ENCODE peak calls at places on chromosomes 5 and 9, in seven cellular contexts. Z, L, H, V, W, E and Q are unnamed samples.

GRCh38 chr5:123511290-123511647 is 708 bp upstream of the CSNK1G3 start:
- DNase-seq in Z (no peak), L (peak; percentile 69), H (peak; percentile 80), V (peak; percentile 47), W (no peak), E (no peak), Q (no peak)

GRCh38 chr9:87760534-87760933 is 34.6 kb downstream of the CTSL start:
- DNase-seq in Z (no peak), L (no peak), H (no peak), V (no peak), W (no peak), E (no peak), Q (peak; percentile 1)

GRCh38 chr9:37293664-37294524 is 128.6 kb upstream of the GRHPR start:
- DNase-seq in Z (no peak), L (peak; percentile 58), H (peak; percentile 58), V (peak; percentile 45), W (no peak), E (no peak), Q (peak; percentile 28)

GRCh38 chr5:78509884-78510769 is 138.4 kb downstream of the LHFPL2 start:
- DNase-seq in Z (peak; percentile 43), L (peak; percentile 61), H (no peak), V (no peak), W (peak; percentile 89), E (no peak), Q (no peak)

GRCh38 chr5:40599676-40600075 is 80.0 kb upstream of the PTGER4 start:
- DNase-seq in Z (no peak), L (no peak), H (no peak), V (no peak), W (no peak), E (no peak), Q (no peak)

GRCh38 chr9:74543145-74543544 is 46.0 kb downstream of the RORB start:
- DNase-seq in Z (no peak), L (no peak), H (no peak), V (no peak), W (no peak), E (no peak), Q (no peak)

GRCh38 chr9:137108608-137109249 is 5.8 kb downstream of the DPP7 start:
- DNase-seq in Z (no peak), L (no peak), H (no peak), V (no peak), W (peak; percentile 40), E (no peak), Q (no peak)

GRCh38 chr5:178992291-178992895 is 2.7 kb downstream of the GRM6 start:
- DNase-seq in Z (no peak), L (no peak), H (no peak), V (no peak), W (no peak), E (no peak), Q (no peak)

GRCh38 chr9:76927540-76928240 is 21.8 kb upstream of the PRUNE2 start:
- DNase-seq in Z (no peak), L (peak; percentile 40), H (peak; percentile 27), V (peak; percentile 21), W (no peak), E (no peak), Q (no peak)

GRCh38 chr9:121286973-121287721 is 19.2 kb downstream of the GSN start:
- DNase-seq in Z (peak; percentile 74), L (peak; percentile 95), H (peak; percentile 94), V (peak; percentile 95), W (peak; percentile 92), E (peak; percentile 84), Q (no peak)

GRCh38 chr5:146574713-146575112 is 58.7 kb upstream of the GPR151 start:
- DNase-seq in Z (no peak), L (no peak), H (no peak), V (no peak), W (no peak), E (no peak), Q (no peak)

GRCh38 chr5:59222687-59223511 is 640.0 kb downstream of the RAB3C start:
- DNase-seq in Z (no peak), L (peak; percentile 39), H (peak; percentile 39), V (no peak), W (no peak), E (no peak), Q (no peak)

GRCh38 chr5:10885026-10885425 is 124.0 kb upstream of the DAP start:
- DNase-seq in Z (no peak), L (peak; percentile 61), H (peak; percentile 11), V (no peak), W (no peak), E (no peak), Q (no peak)

GRCh38 chr9:33320568-33321261 is 30.4 kb downstream of the NFX1 start:
- DNase-seq in Z (peak; percentile 33), L (peak; percentile 94), H (peak; percentile 97), V (peak; percentile 97), W (no peak), E (no peak), Q (no peak)

GRCh38 chr5:120314201-120314600 is 149.9 kb upstream of the PRR16 start:
- DNase-seq in Z (no peak), L (peak; percentile 50), H (peak; percentile 48), V (no peak), W (no peak), E (no peak), Q (no peak)

GRCh38 chr5:139787568-139788293 is 7.9 kb upstream of the PSD2 start:
- DNase-seq in Z (peak; percentile 65), L (peak; percentile 83), H (peak; percentile 77), V (peak; percentile 73), W (peak; percentile 96), E (peak; percentile 80), Q (peak; percentile 22)

GRCh38 chr5:142040285-142040684 is 27.5 kb upstream of the GNPDA1 start:
- DNase-seq in Z (no peak), L (no peak), H (no peak), V (no peak), W (no peak), E (no peak), Q (no peak)

GRCh38 chr5:61447780-61448495 is 115.9 kb downstream of the ZSWIM6 start:
- DNase-seq in Z (no peak), L (no peak), H (no peak), V (no peak), W (no peak), E (no peak), Q (no peak)

GRCh38 chr5:32100230-32100629 is 73.9 kb downstream of the GOLPH3 start:
- DNase-seq in Z (no peak), L (peak; percentile 19), H (no peak), V (no peak), W (no peak), E (no peak), Q (no peak)

DNA sequence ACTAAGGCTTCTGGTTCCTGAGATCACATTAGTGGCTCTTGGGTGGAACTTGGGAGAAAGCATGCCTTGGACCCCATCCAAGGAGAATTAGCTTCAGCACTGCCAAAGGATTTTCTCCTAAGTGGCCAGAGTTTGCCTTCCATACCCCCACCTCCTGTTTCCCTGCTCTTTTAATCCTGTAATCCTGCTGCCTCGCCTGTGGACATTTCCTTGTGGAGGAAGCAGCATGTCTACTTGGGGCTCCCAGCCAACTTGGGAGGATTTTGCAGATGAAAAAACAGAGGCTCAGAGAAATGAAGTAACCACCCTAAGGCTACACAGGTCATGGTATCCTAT is 1.6 kb downstream of the ARSI start:
- DNase-seq in Z (no peak), L (peak; percentile 26), H (no peak), V (peak; percentile 94), W (no peak), E (no peak), Q (no peak)
- H3K4me3 ChIP-seq in Z (no peak overlapping the region), L (no peak overlapping the region), H (no peak overlapping the region), V (peak overlapping the region; percentile 60), W (no peak overlapping the region), E (no peak overlapping the region), Q (no peak overlapping the region)

DNA sequence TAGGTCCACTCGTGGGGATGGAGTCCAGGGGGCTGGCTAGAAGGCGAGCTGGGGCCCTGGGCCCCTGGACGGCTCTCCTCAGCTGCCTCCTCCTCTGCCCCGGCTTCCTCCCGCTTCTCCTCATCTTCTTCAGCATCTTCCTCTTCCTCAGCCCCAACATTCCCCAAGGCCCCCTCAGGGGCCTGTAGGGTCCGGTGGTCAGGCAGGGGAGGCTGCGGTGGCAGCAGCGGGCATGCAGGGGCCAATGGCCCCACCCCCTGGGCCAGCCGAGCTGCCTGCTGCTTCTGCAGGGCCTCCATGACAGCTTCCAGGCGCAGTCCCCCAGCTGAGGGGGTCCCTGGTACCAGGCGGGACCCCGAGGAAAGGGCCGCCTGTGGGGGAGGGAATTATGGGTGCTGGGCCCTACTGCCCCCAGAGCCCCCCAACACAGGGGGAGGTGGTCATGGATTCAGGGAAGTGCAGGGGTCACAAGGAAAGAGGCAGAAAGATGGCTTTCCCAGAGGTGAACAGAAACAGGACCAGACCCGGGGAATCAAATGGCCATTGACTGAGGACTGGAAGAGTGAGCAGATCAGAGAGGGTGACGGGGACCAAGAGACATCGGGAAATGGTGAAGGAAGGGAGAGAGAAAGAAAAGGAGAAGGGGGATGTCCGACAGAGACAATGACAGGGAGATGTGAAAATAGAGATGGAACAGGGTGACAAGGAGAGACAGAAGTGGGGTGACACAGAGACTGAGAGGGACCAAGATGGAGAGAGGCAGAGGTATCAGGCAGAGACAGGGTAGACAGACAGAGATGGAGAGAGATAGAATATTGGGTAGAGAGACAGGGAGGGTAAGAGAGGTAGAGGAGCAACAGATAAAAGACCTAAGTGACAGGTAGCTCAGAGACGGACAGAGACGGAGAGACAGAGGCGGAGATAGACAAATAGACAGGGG is 880 bp downstream of the ARID3C start:
- DNase-seq in Z (no peak), L (no peak), H (no peak), V (no peak), W (no peak), E (no peak), Q (no peak)
- H3K4me3 ChIP-seq in Z (peak overlapping the region; percentile 45), L (peak overlapping the region; percentile 52), H (no peak overlapping the region), V (no peak overlapping the region), W (peak overlapping the region; percentile 57), E (peak overlapping the region; percentile 1), Q (no peak overlapping the region)

DNA sequence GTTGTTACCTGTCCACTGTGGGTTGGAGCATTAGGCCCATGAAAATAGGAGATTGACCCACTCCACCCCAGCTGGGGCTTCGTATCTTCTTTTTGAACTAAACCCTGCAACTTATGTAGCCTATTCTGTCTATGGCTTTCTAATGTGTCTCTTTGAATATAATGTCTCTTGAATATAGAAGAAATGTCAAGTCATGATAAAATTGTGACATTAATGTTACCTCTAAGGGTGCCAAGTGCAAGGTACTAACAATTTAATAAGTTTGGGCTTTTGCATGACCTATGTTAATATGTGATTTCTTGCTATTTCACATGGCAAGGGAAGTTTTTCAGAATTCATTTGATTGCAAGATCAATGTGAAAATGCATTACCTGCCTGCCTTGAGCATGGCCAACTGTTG is 40.4 kb upstream of the PUM3 start:
- DNase-seq in Z (no peak), L (no peak), H (no peak), V (no peak), W (no peak), E (no peak), Q (no peak)
- H3K4me3 ChIP-seq in Z (no peak overlapping the region), L (no peak overlapping the region), H (no peak overlapping the region), V (no peak overlapping the region), W (no peak overlapping the region), E (no peak overlapping the region), Q (no peak overlapping the region)

DNA sequence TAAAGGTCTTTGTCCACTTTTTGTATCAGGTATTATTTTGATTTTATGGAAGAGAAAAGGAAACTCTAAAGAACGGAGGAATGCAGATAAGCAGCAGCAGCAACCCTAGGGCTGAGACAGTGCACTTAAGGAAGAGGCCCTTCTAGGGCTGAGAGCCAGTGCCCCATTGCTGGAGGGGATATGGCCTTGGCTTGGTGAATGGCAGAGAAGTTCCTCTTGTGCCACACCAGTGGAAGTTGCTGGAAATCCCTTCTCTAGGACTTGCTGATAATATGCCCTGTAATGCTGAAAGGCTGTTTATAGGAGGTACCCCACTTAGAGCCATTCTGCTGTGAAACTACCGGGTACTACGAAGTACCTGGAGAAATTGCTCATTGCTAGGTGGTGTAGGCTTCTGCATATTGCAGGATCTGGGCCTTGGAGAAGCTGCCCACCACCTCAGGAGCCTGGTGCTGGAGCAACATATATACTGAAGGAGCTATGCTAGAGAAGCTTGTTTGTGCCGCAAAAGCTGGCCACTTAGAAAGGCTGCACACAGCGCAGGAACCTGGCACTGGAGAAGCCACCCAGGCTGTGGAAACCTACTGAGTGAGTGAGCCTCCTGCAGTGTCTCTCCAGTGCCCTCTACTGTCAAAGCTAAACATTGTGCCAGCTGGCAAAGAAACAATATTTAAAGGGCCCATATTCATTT is 9.6 kb upstream of the UBTD2 start:
- DNase-seq in Z (peak; percentile 53), L (peak; percentile 89), H (peak; percentile 82), V (peak; percentile 84), W (peak; percentile 76), E (no peak), Q (peak; percentile 61)
- H3K4me3 ChIP-seq in Z (no peak overlapping the region), L (no peak overlapping the region), H (no peak overlapping the region), V (no peak overlapping the region), W (no peak overlapping the region), E (no peak overlapping the region), Q (no peak overlapping the region)